ENCODE peak calls at places on chromosome 14, in four cellular contexts. V is sciatic nerve, A is astrocyte of the spinal cord, E is ACHN. K is an unnamed sample.

GRCh38 chr14:32560213-32560857 is 231.2 kb downstream of the AKAP6 start:
- DNase-seq in V (peak; percentile 67), A (peak; percentile 80), E (peak; percentile 69), K (peak; percentile 40)

GRCh38 chr14:104114421-104115130 is 23.8 kb upstream of the KIF26A start:
- DNase-seq in V (peak; percentile 53), A (no peak), E (no peak), K (no peak)

GRCh38 chr14:80202888-80203562 is 8.3 kb downstream of the DIO2 start:
- DNase-seq in V (no peak), A (no peak), E (peak; percentile 28), K (peak; percentile 38)

GRCh38 chr14:54703724-54704123 is 136.8 kb downstream of the SAMD4A start:
- DNase-seq in V (no peak), A (no peak), E (no peak), K (no peak)

GRCh38 chr14:88300817-88301216 is 22.3 kb downstream of the KCNK10 start:
- DNase-seq in V (no peak), A (no peak), E (no peak), K (no peak)

GRCh38 chr14:26281280-26281998 is 316.4 kb downstream of the NOVA1 start:
- DNase-seq in V (no peak), A (peak; percentile 50), E (peak; percentile 33), K (no peak)

GRCh38 chr14:65035049-65035448 is 48.4 kb downstream of the FNTB start:
- DNase-seq in V (peak; percentile 88), A (no peak), E (no peak), K (no peak)

GRCh38 chr14:37594238-37594915 is 672 bp downstream of the FOXA1 start:
- DNase-seq in V (peak; percentile 74), A (peak; percentile 79), E (peak; percentile 77), K (peak; percentile 68)

GRCh38 chr14:72916174-72916573 is 10.1 kb upstream of the DCAF4 start:
- DNase-seq in V (no peak), A (peak; percentile 41), E (no peak), K (no peak)

GRCh38 chr14:90578283-90578985 is 181.6 kb downstream of the CALM1 start:
- DNase-seq in V (no peak), A (no peak), E (no peak), K (no peak)

GRCh38 chr14:29741909-29742401 is 185.7 kb downstream of the PRKD1 start:
- DNase-seq in V (no peak), A (peak; percentile 80), E (peak; percentile 34), K (no peak)

GRCh38 chr14:58626441-58626840 is 11.3 kb upstream of the DACT1 start:
- DNase-seq in V (no peak), A (peak; percentile 53), E (no peak), K (no peak)

GRCh38 chr14:54108481-54109471 is 152.2 kb upstream of the BMP4 start:
- DNase-seq in V (no peak), A (peak; percentile 97), E (peak; percentile 13), K (no peak)

GRCh38 chr14:37469650-37470049 is 125.4 kb downstream of the FOXA1 start:
- DNase-seq in V (no peak), A (no peak), E (no peak), K (no peak)

GRCh38 chr14:102196008-102196407 is 56.3 kb downstream of the WDR20 start:
- DNase-seq in V (no peak), A (no peak), E (no peak), K (no peak)

GRCh38 chr14:86574026-86574777 is 1044.3 kb downstream of the FLRT2 start:
- DNase-seq in V (no peak), A (peak; percentile 23), E (no peak), K (no peak)

GRCh38 chr14:35963209-35963608 is 137.1 kb downstream of the BRMS1L start:
- DNase-seq in V (no peak), A (no peak), E (peak; percentile 22), K (no peak)

GRCh38 chr14:104150201-104151027 is 12.0 kb downstream of the KIF26A start:
- DNase-seq in V (no peak), A (peak; percentile 67), E (no peak), K (no peak)

GRCh38 chr14:28773917-28774691 is 7.5 kb downstream of the FOXG1 start:
- DNase-seq in V (no peak), A (peak; percentile 71), E (no peak), K (no peak)

GRCh38 chr14:21136024-21136423 is 19.8 kb downstream of the OR5AU1 start:
- DNase-seq in V (no peak), A (peak; percentile 11), E (peak; percentile 33), K (no peak)

GRCh38 chr14:82710257-82710841 is 1176.7 kb upstream of the SEL1L start:
- DNase-seq in V (peak; percentile 63), A (peak; percentile 24), E (peak; percentile 47), K (peak; percentile 48)

GRCh38 chr14:102319351-102320032 is at the start of gene ZNF839:
- DNase-seq in V (peak; percentile 96), A (peak; percentile 90), E (peak; percentile 87), K (peak; percentile 96)

GRCh38 chr14:100293497-100294212 is 12.6 kb downstream of the SLC25A29 start:
- DNase-seq in V (peak; percentile 23), A (no peak), E (no peak), K (no peak)

GRCh38 chr14:65910108-65910507 is 497.6 kb downstream of the FUT8 start:
- DNase-seq in V (no peak), A (peak; percentile 48), E (no peak), K (no peak)

GRCh38 chr14:51776102-51776894 is 84.1 kb upstream of the GNG2 start:
- DNase-seq in V (peak; percentile 77), A (peak; percentile 69), E (peak; percentile 74), K (peak; percentile 58)

GRCh38 chr14:68822132-68822651 is 29.3 kb upstream of the ZFP36L1 start:
- DNase-seq in V (no peak), A (no peak), E (no peak), K (peak; percentile 63)

GRCh38 chr14:99616832-99617488 is 13.0 kb upstream of the CCDC85C start:
- DNase-seq in V (no peak), A (no peak), E (no peak), K (no peak)

GRCh38 chr14:64702493-64703392 is 1.5 kb upstream of the PLEKHG3 start:
- DNase-seq in V (no peak), A (no peak), E (no peak), K (peak; percentile 52)

GRCh38 chr14:34301107-34301734 is 160.8 kb downstream of the SPTSSA start:
- DNase-seq in V (no peak), A (peak; percentile 40), E (peak; percentile 50), K (no peak)

GRCh38 chr14:101581806-101582205 is 20.5 kb downstream of the DIO3 start:
- DNase-seq in V (no peak), A (no peak), E (no peak), K (no peak)

GRCh38 chr14:69044965-69045555 is 66.0 kb upstream of the ACTN1 start:
- DNase-seq in V (no peak), A (peak; percentile 76), E (no peak), K (no peak)

GRCh38 chr14:58639842-58640484 is 2.2 kb downstream of the DACT1 start:
- DNase-seq in V (no peak), A (peak; percentile 87), E (peak; percentile 56), K (peak; percentile 21)

GRCh38 chr14:42517786-42518530 is 911.3 kb downstream of the LRFN5 start:
- DNase-seq in V (no peak), A (no peak), E (no peak), K (no peak)

GRCh38 chr14:53152627-53152908 is 555 bp downstream of the DDHD1 start:
- DNase-seq in V (peak; percentile 67), A (no peak), E (no peak), K (no peak)

GRCh38 chr14:87045956-87046355 is 947.0 kb downstream of the GALC start:
- DNase-seq in V (no peak), A (no peak), E (no peak), K (no peak)

GRCh38 chr14:45664668-45665356 is 411.8 kb upstream of the MIS18BP1 start:
- DNase-seq in V (no peak), A (no peak), E (peak; percentile 17), K (no peak)

GRCh38 chr14:50943943-50944646 is at the start of gene PYGL:
- DNase-seq in V (peak; percentile 88), A (peak; percentile 58), E (peak; percentile 76), K (peak; percentile 38)

GRCh38 chr14:34926552-34926951 is 51.4 kb upstream of the BAZ1A start:
- DNase-seq in V (no peak), A (peak; percentile 40), E (no peak), K (no peak)

GRCh38 chr14:104383088-104383805 is 196.3 kb upstream of the C14orf180 start:
- DNase-seq in V (peak; percentile 36), A (no peak), E (no peak), K (no peak)

K was measured in activated CD4-positive, alpha-beta memory T cell treated with anti-CD3 and anti-CD28 coated beads for 36 hours.